ENCODE peak calls at places on chromosomes 13 and 19, in eight cellular contexts. A, I, W, L, C, N, P and F are unnamed samples.

GRCh38 chr13:25167349-25167748 is 4.7 kb downstream of the AMER2 start:
- DNase-seq in A (no peak), I (no peak), W (peak), L (no peak), C (no peak), N (no peak), P (no peak), F (no peak)

GRCh38 chr19:16527971-16528521 is 14.2 kb downstream of the CHERP start:
- DNase-seq in A (no peak), I (peak), W (peak), L (no peak), C (peak), N (peak), P (no peak), F (no peak)

GRCh38 chr13:101516262-101516661 is 63.8 kb downstream of the ITGBL1 start:
- DNase-seq in A (no peak), I (no peak), W (no peak), L (no peak), C (no peak), N (no peak), P (no peak), F (no peak)

GRCh38 chr13:62537593-62537992 is 1121.9 kb upstream of the PCDH20 start:
- DNase-seq in A (peak), I (no peak), W (peak), L (no peak), C (no peak), N (peak), P (peak), F (no peak)

GRCh38 chr19:6632002-6632621 is 37.8 kb downstream of the TNFSF14 start:
- DNase-seq in A (peak), I (peak), W (peak), L (peak), C (peak), N (peak), P (peak), F (peak)

GRCh38 chr13:23715092-23715761 is 145.0 kb downstream of the TNFRSF19 start:
- DNase-seq in A (no peak), I (no peak), W (peak), L (no peak), C (no peak), N (no peak), P (no peak), F (no peak)

GRCh38 chr13:44365008-44365407 is 8.6 kb upstream of the SERP2 start:
- DNase-seq in A (no peak), I (no peak), W (peak), L (peak), C (no peak), N (no peak), P (no peak), F (peak)

GRCh38 chr19:4088975-4089374 is 22.3 kb upstream of the ZBTB7A start:
- DNase-seq in A (no peak), I (peak), W (no peak), L (no peak), C (no peak), N (no peak), P (no peak), F (no peak)

GRCh38 chr19:20167020-20167644 is at the start of gene ZNF486:
- DNase-seq in A (peak), I (peak), W (peak), L (peak), C (peak), N (peak), P (no peak), F (peak)

GRCh38 chr13:40694426-40694825 is 28.0 kb upstream of the FOXO1 start:
- DNase-seq in A (no peak), I (no peak), W (no peak), L (no peak), C (no peak), N (no peak), P (no peak), F (no peak)

GRCh38 chr13:25570185-25570584 is 198.4 kb downstream of the ATP8A2 start:
- DNase-seq in A (no peak), I (no peak), W (no peak), L (no peak), C (no peak), N (no peak), P (no peak), F (no peak)

GRCh38 chr19:52901842-52902241 is 4.4 kb upstream of the ZNF320 start:
- DNase-seq in A (no peak), I (no peak), W (no peak), L (no peak), C (no peak), N (no peak), P (no peak), F (no peak)

GRCh38 chr19:17114414-17114831 is 38.8 kb downstream of the MYO9B start:
- DNase-seq in A (no peak), I (no peak), W (no peak), L (no peak), C (no peak), N (no peak), P (no peak), F (no peak)

GRCh38 chr13:40175639-40176038 is 490.8 kb downstream of the FOXO1 start:
- DNase-seq in A (no peak), I (no peak), W (no peak), L (no peak), C (no peak), N (no peak), P (no peak), F (no peak)

GRCh38 chr13:76773695-76774094 is 112.5 kb downstream of the KCTD12 start:
- DNase-seq in A (no peak), I (no peak), W (no peak), L (no peak), C (no peak), N (no peak), P (no peak), F (no peak)

GRCh38 chr19:54178581-54179261 is 5.8 kb upstream of the TMC4 start:
- DNase-seq in A (peak), I (peak), W (peak), L (no peak), C (peak), N (peak), P (peak), F (no peak)

GRCh38 chr19:2207991-2208860 is 27.9 kb downstream of the PLEKHJ1 start:
- DNase-seq in A (no peak), I (peak), W (peak), L (peak), C (peak), N (peak), P (no peak), F (no peak)

GRCh38 chr19:39679056-39679790 is 23.5 kb downstream of the LGALS16 start:
- DNase-seq in A (no peak), I (peak), W (no peak), L (no peak), C (no peak), N (no peak), P (no peak), F (no peak)

GRCh38 chr19:1261863-1262686 is 7.1 kb upstream of the CIRBP start:
- DNase-seq in A (no peak), I (peak), W (no peak), L (peak), C (no peak), N (no peak), P (no peak), F (peak)

GRCh38 chr19:48419158-48419920 is 25.9 kb downstream of the GRIN2D start:
- DNase-seq in A (no peak), I (peak), W (peak), L (peak), C (peak), N (peak), P (no peak), F (no peak)

GRCh38 chr19:41206926-41207750 is 11.9 kb upstream of the AXL start:
- DNase-seq in A (no peak), I (no peak), W (no peak), L (no peak), C (no peak), N (no peak), P (no peak), F (no peak)

GRCh38 chr13:112346173-112346898 is 29.8 kb upstream of the SPACA7 start:
- DNase-seq in A (peak), I (peak), W (peak), L (peak), C (peak), N (peak), P (peak), F (no peak)

GRCh38 chr19:44704982-44705381 is 6.0 kb downstream of the CEACAM16 start:
- DNase-seq in A (no peak), I (no peak), W (no peak), L (no peak), C (no peak), N (no peak), P (no peak), F (no peak)

GRCh38 chr19:41323430-41324125 is 13.6 kb downstream of the CCDC97 start:
- DNase-seq in A (no peak), I (no peak), W (no peak), L (peak), C (peak), N (peak), P (no peak), F (peak)

GRCh38 chr13:24339937-24340607 is 30.7 kb downstream of the C1QTNF9 start:
- DNase-seq in A (no peak), I (no peak), W (no peak), L (no peak), C (no peak), N (no peak), P (no peak), F (no peak)

GRCh38 chr19:55058781-55059610 is 4.0 kb downstream of the RDH13 start:
- DNase-seq in A (no peak), I (no peak), W (no peak), L (no peak), C (no peak), N (no peak), P (no peak), F (no peak)

GRCh38 chr13:113836917-113837553 is 26.8 kb downstream of the GAS6 start:
- DNase-seq in A (peak), I (no peak), W (peak), L (peak), C (no peak), N (no peak), P (peak), F (peak)

GRCh38 chr19:769610-770009 is 18.7 kb downstream of the MISP start:
- DNase-seq in A (no peak), I (no peak), W (no peak), L (no peak), C (no peak), N (no peak), P (no peak), F (no peak)

GRCh38 chr19:57947419-57948134 is at the start of gene ZNF256:
- DNase-seq in A (peak), I (peak), W (peak), L (peak), C (peak), N (peak), P (peak), F (peak)